ENCODE peak calls at places on chromosomes 16 and 17, in seven cellular contexts. F, L, I, X, B, C and A are unnamed samples.

GRCh38 chr16:15041260-15042011 is 14.4 kb downstream of the NTAN1 start:
- DNase-seq in F (peak; percentile 32), L (no peak), I (no peak), X (no peak), B (no peak), C (no peak), A (peak; percentile 76)

GRCh38 chr17:31480904-31481782 is 89.7 kb downstream of the RAB11FIP4 start:
- DNase-seq in F (no peak), L (no peak), I (no peak), X (no peak), B (no peak), C (no peak), A (no peak)

GRCh38 chr17:57379237-57380054 is 123.1 kb downstream of the MSI2 start:
- DNase-seq in F (no peak), L (no peak), I (no peak), X (no peak), B (no peak), C (peak; percentile 21), A (peak; percentile 65)

GRCh38 chr16:23408242-23409201 is 44.5 kb downstream of the COG7 start:
- DNase-seq in F (no peak), L (no peak), I (no peak), X (no peak), B (no peak), C (no peak), A (no peak)

GRCh38 chr17:79631640-79632431 is 21.0 kb upstream of the RBFOX3 start:
- DNase-seq in F (peak; percentile 4), L (no peak), I (no peak), X (no peak), B (no peak), C (no peak), A (peak; percentile 36)

GRCh38 chr16:1723450-1724147 is 17.6 kb downstream of the MAPK8IP3 start:
- DNase-seq in F (peak; percentile 65), L (peak; percentile 28), I (no peak), X (peak; percentile 51), B (peak; percentile 44), C (peak; percentile 51), A (peak; percentile 81)

GRCh38 chr16:89534147-89534788 is 26.1 kb downstream of the SPG7 start:
- DNase-seq in F (no peak), L (no peak), I (no peak), X (no peak), B (peak; percentile 40), C (peak; percentile 9), A (no peak)

GRCh38 chr17:56085576-56086267 is 67.6 kb upstream of the ANKFN1 start:
- DNase-seq in F (no peak), L (no peak), I (no peak), X (no peak), B (no peak), C (no peak), A (no peak)

GRCh38 chr17:29005936-29006438 is at the start of gene SEZ6:
- DNase-seq in F (peak; percentile 91), L (peak; percentile 26), I (peak; percentile 8), X (peak; percentile 88), B (peak; percentile 59), C (peak; percentile 84), A (peak; percentile 98)

GRCh38 chr17:58487589-58488427 is at the start of gene HSF5:
- DNase-seq in F (peak; percentile 78), L (peak; percentile 50), I (no peak), X (no peak), B (peak; percentile 68), C (peak; percentile 81), A (peak; percentile 90)

GRCh38 chr17:49667854-49668253 is 10.0 kb downstream of the SPOP start:
- DNase-seq in F (no peak), L (no peak), I (no peak), X (no peak), B (no peak), C (no peak), A (no peak)